ENCODE peak calls at places on chromosomes 7 and 10, in seven cellular contexts. I is NT2/D1, N is SK-N-SH, W is K562, U is H1, P is GM12878, C is HepG2. R is an unnamed sample.

GRCh38 chr7:19773361-19773760 is at the start of gene TMEM196:
- DNase-seq in N (peak), I (peak), P (no peak), W (no peak), U (peak), C (no peak), R (no peak)

GRCh38 chr7:93307131-93307660 is 75.0 kb downstream of the VPS50 start:
- DNase-seq in P (no peak), C (peak), W (peak), U (no peak), N (no peak), I (no peak), R (no peak)

GRCh38 chr10:107409517-107409916 is 245.0 kb upstream of the SORCS1 start:
- DNase-seq in P (no peak), C (no peak), U (no peak), I (peak), W (no peak), N (no peak), R (no peak)

GRCh38 chr7:16719699-16720098 is 33.9 kb upstream of the TSPAN13 start:
- DNase-seq in P (no peak), I (no peak), C (no peak), N (no peak), W (peak), U (no peak), R (no peak)

GRCh38 chr7:77393261-77393660 is 22.9 kb downstream of the GSAP start:
- DNase-seq in N (no peak), W (no peak), P (peak), U (no peak), I (no peak), C (no peak), R (peak)

GRCh38 chr7:98921608-98922372 is 43.5 kb downstream of the TRRAP start:
- DNase-seq in U (peak), I (no peak), C (peak), N (no peak), P (no peak), W (no peak), R (no peak)

GRCh38 chr10:17375936-17376584 is 78.3 kb downstream of the ST8SIA6 start:
- DNase-seq in N (peak), C (peak), I (peak), W (peak), P (no peak), U (peak), R (no peak)

GRCh38 chr7:22255342-22255741 is 101.6 kb downstream of the RAPGEF5 start:
- DNase-seq in P (no peak), C (no peak), N (no peak), U (no peak), I (no peak), W (no peak), R (no peak)

GRCh38 chr10:5194431-5194830 is 2.2 kb upstream of the AKR1C4 start:
- DNase-seq in C (peak), I (no peak), W (no peak), P (no peak), U (no peak), N (no peak), R (no peak)

GRCh38 chr7:127798023-127798422 is 146.0 kb downstream of the SND1 start:
- DNase-seq in P (no peak), C (no peak), W (peak), U (no peak), N (no peak), I (no peak), R (no peak)

GRCh38 chr7:157480651-157481050 is 143.8 kb downstream of the DNAJB6 start:
- DNase-seq in I (no peak), C (no peak), W (no peak), P (no peak), U (peak), N (no peak), R (no peak)

GRCh38 chr10:126252884-126253612 is 135.2 kb downstream of the ADAM12 start:
- DNase-seq in C (no peak), W (peak), N (no peak), I (no peak), P (no peak), U (no peak), R (no peak)

GRCh38 chr7:105323366-105323765 is 65.4 kb downstream of the SRPK2 start:
- DNase-seq in N (no peak), I (no peak), U (no peak), C (no peak), W (no peak), P (no peak), R (no peak)

GRCh38 chr10:1107004-1107403 is 50.8 kb downstream of the WDR37 start:
- DNase-seq in I (no peak), U (no peak), N (no peak), P (no peak), C (no peak), W (no peak), R (no peak)
- TF ChIP-seq YY1 in I (no peak), U (no peak), N (no peak), P (no peak), C (no peak), W (no peak), R (no peak)

GRCh38 chr7:131623154-131623553 is 66.7 kb upstream of the PODXL start:
- DNase-seq in C (no peak), W (peak), U (no peak), I (no peak), N (no peak), P (no peak), R (no peak)
- TF ChIP-seq YY1 in C (no peak), W (no peak), U (no peak), I (no peak), N (no peak), P (no peak), R (no peak)

GRCh38 chr7:2004841-2005351 is 227.8 kb downstream of the MAD1L1 start:
- DNase-seq in N (no peak), W (no peak), I (no peak), U (peak), P (no peak), C (no peak), R (no peak)
- TF ChIP-seq YY1 in N (no peak), W (no peak), I (no peak), U (no peak), P (no peak), C (no peak), R (no peak)

GRCh38 chr10:7085913-7086589 is 324.8 kb downstream of the SFMBT2 start:
- DNase-seq in N (no peak), C (no peak), P (no peak), U (no peak), W (peak), I (no peak), R (no peak)

GRCh38 chr10:7085147-7085912 is 325.5 kb downstream of the SFMBT2 start:
- DNase-seq in P (no peak), N (no peak), U (no peak), W (no peak), I (no peak), C (no peak), R (no peak)

GRCh38 chr10:7084255-7085005 is 326.4 kb downstream of the SFMBT2 start:
- DNase-seq in N (no peak), P (no peak), I (no peak), U (no peak), W (no peak), C (no peak), R (no peak)

DNA sequence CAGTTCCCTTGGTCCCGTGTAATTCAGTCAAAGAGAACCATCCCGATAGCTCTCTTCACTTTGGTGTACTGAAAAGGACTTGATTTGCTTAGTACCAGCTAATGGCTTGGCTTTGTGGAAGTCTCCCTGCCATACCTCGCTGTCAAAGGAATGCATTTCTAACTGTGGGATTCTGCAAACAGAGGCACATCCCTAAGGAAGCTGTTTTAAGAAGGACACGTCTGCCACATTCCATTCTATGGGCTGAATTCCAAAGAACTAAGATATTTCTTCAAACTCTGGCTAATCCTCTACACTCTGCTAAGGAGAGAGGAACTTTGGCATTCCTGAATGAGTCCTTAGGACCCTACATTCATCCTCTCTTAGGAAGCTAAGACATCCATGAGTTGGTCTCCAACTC is 327.9 kb downstream of the SFMBT2 start:
- DNase-seq in P (no peak), C (no peak), W (no peak), N (no peak), I (peak), U (no peak), R (no peak)
- TF ChIP-seq YY1 in P (no peak), C (no peak), W (no peak), N (no peak), I (no peak), U (no peak), R (no peak)

DNA sequence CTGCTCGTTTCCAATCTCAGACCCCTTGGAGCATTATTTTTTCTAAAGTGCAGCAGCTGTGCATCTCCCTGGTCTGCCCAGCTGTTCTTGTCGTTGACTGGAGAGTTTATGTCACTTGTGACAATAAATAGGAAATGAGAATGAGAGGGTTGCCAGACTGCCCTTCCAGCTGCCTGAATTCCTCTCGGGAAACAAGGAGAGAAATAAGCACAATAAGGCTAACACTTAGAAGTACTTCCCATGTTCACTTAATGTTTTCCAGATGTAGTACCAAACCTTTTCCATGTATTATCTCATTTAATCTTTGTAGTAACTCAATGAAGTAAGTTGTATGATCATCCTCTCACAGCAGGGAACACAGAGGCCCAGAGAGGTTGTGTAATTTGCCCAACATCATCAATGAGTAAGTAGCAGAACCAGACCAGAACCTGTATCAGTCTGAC is 19.9 kb downstream of the UBTD1 start:
- DNase-seq in U (no peak), C (no peak), I (no peak), W (no peak), P (no peak), N (no peak), R (no peak)
- TF ChIP-seq YY1 in U (no peak), C (no peak), I (no peak), W (no peak), P (no peak), N (no peak), R (no peak)

DNA sequence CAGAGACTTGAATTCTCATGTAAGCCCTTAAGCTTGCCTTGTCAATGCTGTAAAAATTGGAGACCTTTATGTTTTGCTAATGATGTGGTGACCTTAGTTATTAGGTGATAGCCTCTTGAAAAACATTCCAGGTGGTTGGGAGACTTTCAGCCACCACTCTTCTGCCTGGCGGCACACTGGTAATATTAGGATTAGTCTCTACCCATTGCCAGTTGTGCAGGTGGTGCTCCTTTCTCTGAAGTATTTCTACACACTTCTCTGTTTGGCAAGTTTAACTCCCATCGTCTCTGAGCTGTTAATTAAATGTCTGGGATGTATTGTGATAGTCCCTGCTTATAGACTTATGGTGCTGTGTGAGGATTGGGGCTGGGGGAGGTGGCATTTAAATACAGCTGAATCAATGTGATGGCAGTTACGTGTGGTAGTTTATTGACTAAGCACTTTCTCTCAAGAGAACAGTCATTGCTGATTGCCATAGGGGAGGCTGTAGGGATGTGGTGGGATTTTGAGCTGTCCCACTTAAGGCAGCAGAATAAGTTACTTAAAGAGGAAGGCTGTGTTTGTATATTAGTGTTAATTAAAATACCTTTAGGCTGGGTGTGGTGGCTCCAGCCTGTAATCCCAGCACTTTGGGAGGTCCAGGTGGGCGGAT is 61.7 kb downstream of the DAGLB start:
- DNase-seq in P (no peak), W (no peak), I (no peak), N (no peak), U (no peak), C (no peak), R (no peak)
- TF ChIP-seq YY1 in P (no peak), W (no peak), I (no peak), N (no peak), U (no peak), C (no peak), R (no peak)

DNA sequence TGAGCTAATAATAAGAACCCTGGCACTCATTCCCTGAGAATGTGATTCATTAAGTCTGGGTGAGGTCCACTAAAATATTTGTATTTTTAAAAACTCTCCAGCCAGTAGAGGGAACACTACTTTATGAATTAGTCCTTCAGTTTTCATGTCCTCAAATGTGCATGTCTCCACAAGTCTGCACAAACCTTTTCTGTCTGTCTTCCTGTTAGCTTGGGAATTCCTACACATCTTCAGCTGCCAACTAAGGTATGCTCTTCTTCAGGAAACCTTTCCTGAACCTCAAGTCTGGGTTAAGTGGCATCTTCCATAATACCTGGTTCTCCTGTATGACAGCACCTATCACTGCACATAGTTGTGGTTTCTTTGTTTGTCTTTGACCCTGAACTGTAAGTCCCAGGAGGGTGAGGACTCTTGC is 119.6 kb upstream of the MKX start:
- DNase-seq in C (no peak), P (no peak), U (no peak), I (no peak), N (no peak), W (no peak), R (peak)
- TF ChIP-seq YY1 in C (no peak), P (no peak), U (no peak), I (no peak), N (no peak), W (no peak), R (no peak)

GRCh38 chr7:27745064-27745583 is 5.2 kb downstream of the TAX1BP1 start:
- DNase-seq in P (no peak), W (peak), U (no peak), I (peak), C (peak), N (peak), R (peak)
- TF ChIP-seq YY1 in P (no peak), W (no peak), U (no peak), I (no peak), C (no peak), N (no peak), R (no peak)

GRCh38 chr7:37421820-37422219 is 26.8 kb downstream of the ELMO1 start:
- DNase-seq in I (no peak), P (no peak), C (no peak), U (no peak), N (no peak), W (no peak), R (no peak)
- TF ChIP-seq YY1 in I (no peak), P (no peak), C (no peak), U (no peak), N (no peak), W (no peak), R (no peak)

R was measured in HCT116.